ENCODE peak calls at places on chromosomes 4 and X, in four cellular contexts. D is stomach, T is PC-9, X is uterus. Q is an unnamed sample.

GRCh38 chrX:153913211-153913610 is 8.7 kb downstream of the AVPR2 start:
- DNase-seq in T (no peak), X (no peak), D (no peak), Q (no peak)

GRCh38 chrX:96700625-96701024 is 16.0 kb downstream of the DIAPH2 start:
- DNase-seq in X (no peak), D (no peak), T (no peak), Q (no peak)

GRCh38 chr4:73868206-73869129 is 725 bp upstream of the CXCL1 start:
- DNase-seq in D (no peak), X (no peak), T (no peak), Q (no peak)

GRCh38 chrX:45172890-45173289 is 27.8 kb downstream of the DIPK2B start:
- DNase-seq in X (no peak), T (peak; percentile 69), D (no peak), Q (no peak)

GRCh38 chrX:1466971-1467561 is 14.4 kb upstream of the ASMTL start:
- DNase-seq in D (peak; percentile 38), T (no peak), X (no peak), Q (no peak)

GRCh38 chrX:116241001-116241400 is 70.5 kb downstream of the AGTR2 start:
- DNase-seq in D (no peak), X (no peak), T (peak; percentile 69), Q (no peak)

GRCh38 chr4:7973545-7973981 is 33.9 kb upstream of the AFAP1 start:
- DNase-seq in T (peak; percentile 87), D (no peak), X (no peak), Q (no peak)

GRCh38 chrX:153457136-153457825 is 11.4 kb upstream of the TREX2 start:
- DNase-seq in D (no peak), X (no peak), T (no peak), Q (no peak)

GRCh38 chr4:176448761-176449160 is 129.0 kb downstream of the SPCS3 start:
- DNase-seq in D (no peak), X (no peak), T (no peak), Q (no peak)

GRCh38 chrX:1308476-1308875 is 28.1 kb upstream of the IL3RA start:
- DNase-seq in X (no peak), T (no peak), D (no peak), Q (no peak)

GRCh38 chr4:78951862-78952472 is 12.7 kb upstream of the PAQR3 start:
- DNase-seq in T (no peak), X (no peak), D (no peak), Q (no peak)

GRCh38 chr4:26345541-26345940 is 24.7 kb downstream of the RBPJ start:
- DNase-seq in X (no peak), T (no peak), D (no peak), Q (no peak)

GRCh38 chr4:26346203-26346620 is 25.4 kb downstream of the RBPJ start:
- DNase-seq in T (no peak), X (no peak), D (peak; percentile 40), Q (no peak)

GRCh38 chr4:26344901-26345300 is 24.1 kb downstream of the RBPJ start:
- DNase-seq in X (no peak), D (no peak), T (no peak), Q (no peak)

GRCh38 chr4:26351685-26352084 is 30.9 kb downstream of the RBPJ start:
- DNase-seq in D (no peak), T (no peak), X (no peak), Q (no peak)

GRCh38 chr4:26349496-26349895 is 28.7 kb downstream of the RBPJ start:
- DNase-seq in T (no peak), D (no peak), X (no peak), Q (no peak)
- H3K4me1 ChIP-seq in T (no peaks in the 10 kb centered on the region), D (peaks cover 3% of the 10 kb centered on the region), X (peaks cover 4% of the 10 kb centered on the region), Q (peaks cover 58% of the 10 kb centered on the region)

DNA sequence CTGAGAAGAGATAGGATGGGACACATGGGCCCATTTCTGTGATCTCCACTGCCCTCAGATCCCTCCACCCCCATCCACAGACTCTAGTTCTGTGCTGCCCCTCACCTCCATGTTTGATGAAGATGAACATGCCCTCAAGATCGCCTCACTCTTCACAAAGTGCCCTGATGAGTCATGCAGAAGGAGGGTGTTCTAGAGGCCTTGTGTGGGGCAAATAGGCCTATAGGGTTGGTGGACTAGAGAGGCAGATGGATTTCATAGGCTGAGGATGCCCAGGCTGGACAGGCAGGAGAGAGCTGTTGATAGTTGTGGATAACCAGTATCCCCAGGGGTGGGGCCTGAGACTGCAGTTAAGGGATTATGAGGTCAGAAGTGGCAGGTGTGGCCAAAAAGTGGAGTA is at the start of gene CXorf65:
- DNase-seq in X (no peak), T (no peak), D (no peak), Q (no peak)
- H3K27ac ChIP-seq in X (no peak within 1 kb of the TSS), T (no peak within 1 kb of the TSS), D (no peak within 1 kb of the TSS), Q (no peak within 1 kb of the TSS)

GRCh38 chr4:2578106-2578505 is 41.7 kb downstream of the FAM193A start:
- DNase-seq in X (no peak), D (no peak), T (no peak), Q (no peak)

GRCh38 chr4:2579910-2580309 is 43.5 kb downstream of the FAM193A start:
- DNase-seq in T (no peak), X (no peak), D (no peak), Q (no peak)

GRCh38 chr4:2574863-2575262 is 38.4 kb downstream of the FAM193A start:
- DNase-seq in D (no peak), X (no peak), T (no peak), Q (no peak)

GRCh38 chr4:2574058-2574457 is 37.6 kb downstream of the FAM193A start:
- DNase-seq in T (no peak), D (no peak), X (no peak), Q (no peak)

GRCh38 chr4:2576290-2576689 is 39.8 kb downstream of the FAM193A start:
- DNase-seq in X (peak; percentile 3), T (no peak), D (no peak), Q (no peak)
- H3K4me1 ChIP-seq in X (no peaks in the 10 kb centered on the region), T (no peaks in the 10 kb centered on the region), D (peaks cover 16% of the 10 kb centered on the region), Q (peaks cover 35% of the 10 kb centered on the region)

GRCh38 chr4:112636688-112637551 is at the start of the genes LARP7 and ZGRF1:
- DNase-seq in T (peak; percentile 98), D (peak; percentile 99), X (peak; percentile 99), Q (peak; percentile 99)

GRCh38 chr4:112637552-112637866 is 566 bp downstream of the LARP7 start:
- DNase-seq in T (no peak), X (no peak), D (no peak), Q (no peak)

GRCh38 chr4:112633477-112634235 is 3.1 kb downstream of the ZGRF1 start:
- DNase-seq in T (no peak), D (no peak), X (no peak), Q (no peak)
- H3K27ac ChIP-seq in T (no peak overlapping the region), D (no peak overlapping the region), X (no peak overlapping the region), Q (no peak overlapping the region)

GRCh38 chr4:163595590-163595989 is 101.1 kb downstream of the TMA16 start:
- DNase-seq in X (no peak), D (no peak), T (no peak), Q (no peak)

GRCh38 chr4:163598489-163598888 is 104.0 kb downstream of the TMA16 start:
- DNase-seq in D (no peak), T (no peak), X (no peak), Q (no peak)

GRCh38 chr4:163600731-163601130 is 106.2 kb downstream of the TMA16 start:
- DNase-seq in T (no peak), D (no peak), X (no peak), Q (no peak)

GRCh38 chr4:163603246-163603645 is 108.8 kb downstream of the TMA16 start:
- DNase-seq in T (no peak), D (no peak), X (no peak), Q (no peak)

DNA sequence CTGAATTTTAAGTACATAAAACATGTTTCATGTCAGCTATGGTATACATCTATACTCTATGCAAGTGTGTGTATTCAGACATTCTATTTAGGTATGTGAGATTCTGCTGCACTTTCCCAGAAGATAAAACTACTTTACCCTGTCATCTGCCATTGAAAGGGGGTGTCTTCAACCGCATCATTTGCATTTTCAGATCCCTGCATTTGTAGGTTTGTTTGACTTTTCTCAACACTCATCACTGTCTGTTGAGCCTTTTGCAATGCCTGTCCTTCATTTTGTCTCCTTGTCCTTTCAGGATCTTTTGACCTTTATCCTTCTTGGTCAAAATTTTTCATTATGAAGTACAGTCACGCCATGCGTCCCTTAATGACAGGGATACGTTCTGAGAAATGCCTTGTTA is 103.5 kb downstream of the TMA16 start:
- DNase-seq in D (no peak), X (no peak), T (no peak), Q (no peak)
- H3K4me1 ChIP-seq in D (no peaks in the 10 kb centered on the region), X (no peaks in the 10 kb centered on the region), T (no peaks in the 10 kb centered on the region), Q (no peaks in the 10 kb centered on the region)

DNA sequence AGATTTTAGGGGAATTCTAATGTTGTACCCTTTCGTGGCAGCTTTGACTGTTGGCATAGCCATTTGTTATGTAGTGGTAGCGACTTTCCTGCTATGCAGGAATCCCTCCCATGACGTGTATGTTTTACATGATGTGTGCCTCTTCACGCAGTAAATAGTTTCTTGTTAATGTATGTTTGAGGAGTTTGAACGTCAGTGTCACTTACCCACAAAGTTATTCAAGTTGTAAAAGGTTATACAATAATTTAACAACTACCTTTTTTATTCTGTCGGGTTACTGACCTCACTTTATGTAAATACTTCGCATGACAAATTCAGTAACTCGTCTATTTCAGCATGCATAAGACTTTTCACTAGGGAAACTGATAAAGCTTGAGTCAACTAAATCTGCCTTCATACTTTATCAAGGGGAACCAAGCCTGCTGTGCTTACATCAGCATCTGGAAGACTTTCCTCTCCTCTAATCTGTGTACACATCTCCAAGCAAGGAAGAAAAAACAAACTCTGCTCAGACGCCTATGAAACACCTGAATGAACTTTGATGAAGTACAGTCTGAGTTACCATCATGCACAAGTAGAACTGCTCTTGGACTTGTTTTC is 61.2 kb downstream of the SLC9A6 start:
- DNase-seq in D (no peak), T (no peak), X (no peak), Q (no peak)
- H3K27ac ChIP-seq in D (no peak overlapping the region), T (no peak overlapping the region), X (peak overlapping the region; percentile 53), Q (no peak overlapping the region)

DNA sequence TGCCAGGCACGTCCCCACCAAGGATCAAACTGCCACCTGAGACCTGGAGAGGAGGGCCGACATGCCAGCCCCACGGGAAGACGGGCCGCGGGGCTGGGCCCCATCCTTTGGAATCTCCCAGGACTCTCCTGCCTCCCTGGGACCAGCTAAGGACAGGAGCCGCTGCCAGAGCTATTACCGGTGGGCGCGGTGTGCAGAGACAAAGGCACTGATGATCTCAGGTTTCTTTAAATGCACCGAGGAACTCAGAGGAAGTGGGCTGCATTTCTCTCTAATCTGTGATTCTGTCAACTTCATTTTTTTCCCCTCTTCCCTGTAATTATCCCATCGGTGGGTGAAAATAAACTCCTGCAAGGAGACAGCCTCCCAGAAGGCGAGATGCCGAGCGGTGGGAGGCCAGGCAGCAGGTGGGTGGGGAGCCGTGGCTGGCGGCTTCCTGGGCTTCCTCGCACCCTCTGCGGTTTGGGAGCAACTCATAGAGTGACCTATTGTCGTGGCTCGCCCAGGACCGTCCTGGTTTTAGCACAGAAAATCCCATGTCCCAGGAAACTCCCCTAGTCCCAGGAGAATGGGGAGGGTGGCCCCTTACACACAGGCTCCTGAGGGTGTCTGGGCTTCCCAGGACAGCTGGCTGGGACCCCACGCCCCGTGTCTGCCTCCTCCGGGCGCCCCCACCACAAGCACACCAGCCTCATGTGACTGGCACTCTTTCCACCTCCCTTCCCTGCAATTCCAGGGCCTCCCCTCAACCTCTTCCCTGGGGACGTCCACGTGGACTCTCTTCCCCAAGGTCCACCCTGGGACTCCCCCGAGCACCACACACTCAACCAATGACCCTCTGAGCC is 62.3 kb upstream of the ADRA2C start:
- DNase-seq in T (no peak), D (no peak), X (no peak), Q (peak; percentile 13)
- H3K4me1 ChIP-seq in T (no peaks in the 10 kb centered on the region), D (no peaks in the 10 kb centered on the region), X (peaks cover 12% of the 10 kb centered on the region), Q (peaks cover 9% of the 10 kb centered on the region)

Q was measured in left ventricle myocardium inferior.